ENCODE peak calls at places on chromosomes 16 and 17, in six cellular contexts. J, Y, N, R, V and M are unnamed samples.

GRCh38 chr17:63517825-63518534 is 5.2 kb upstream of the KCNH6 start:
- DNase-seq in J (no peak), Y (no peak), N (no peak), R (no peak), V (no peak), M (no peak)

GRCh38 chr17:47717261-47717697 is 15.8 kb upstream of the TBX21 start:
- DNase-seq in J (no peak), Y (no peak), N (no peak), R (no peak), V (no peak), M (no peak)

GRCh38 chr17:42347198-42347597 is 41.0 kb downstream of the STAT3 start:
- DNase-seq in J (peak), Y (peak), N (no peak), R (no peak), V (no peak), M (peak)

GRCh38 chr17:1847191-1847590 is 17.4 kb downstream of the RPA1 start:
- DNase-seq in J (no peak), Y (no peak), N (no peak), R (no peak), V (no peak), M (no peak)

GRCh38 chr17:66968916-66969315 is 4.4 kb downstream of the CACNG4 start:
- DNase-seq in J (no peak), Y (no peak), N (no peak), R (no peak), V (no peak), M (no peak)

GRCh38 chr16:49563666-49564065 is 190.1 kb downstream of the C16orf78 start:
- DNase-seq in J (no peak), Y (no peak), N (no peak), R (no peak), V (no peak), M (no peak)

GRCh38 chr16:54096607-54097006 is 190.0 kb downstream of the IRX3 start:
- DNase-seq in J (no peak), Y (no peak), N (no peak), R (no peak), V (no peak), M (no peak)

GRCh38 chr16:85173077-85173980 is 61.1 kb upstream of the CIBAR2 start:
- DNase-seq in J (no peak), Y (peak), N (no peak), R (peak), V (no peak), M (no peak)